ENCODE peak calls at places on chromosomes 11 and 22, in six cellular contexts. One of them, this sample, is unnamed.

GRCh38 chr22:47168900-47169800 is 406.7 kb downstream of the TBC1D22A start:
- DNase-seq in heart right ventricle: no peak
- DNase-seq in CD8-positive, alpha-beta T cell: no peak
- DNase-seq in breast epithelium: no peak
- DNase-seq in transverse colon: peak; percentile 9
- DNase-seq in lung: no peak
- DNase-seq in this sample: no peak

GRCh38 chr11:129644326-129644725 is 171.3 kb upstream of the TMEM45B start:
- DNase-seq in transverse colon: no peak
- DNase-seq in lung: no peak
- DNase-seq in breast epithelium: no peak
- DNase-seq in CD8-positive, alpha-beta T cell: no peak
- DNase-seq in heart right ventricle: no peak
- DNase-seq in this sample: no peak

GRCh38 chr11:111871693-111872161 is 346 bp upstream of the ALG9 start:
- DNase-seq in lung: no peak
- DNase-seq in heart right ventricle: no peak
- DNase-seq in transverse colon: no peak
- DNase-seq in breast epithelium: no peak
- DNase-seq in CD8-positive, alpha-beta T cell: no peak
- DNase-seq in this sample: no peak

GRCh38 chr11:63914896-63915681 is 1.9 kb downstream of the RCOR2 start:
- DNase-seq in transverse colon: no peak
- DNase-seq in CD8-positive, alpha-beta T cell: no peak
- DNase-seq in breast epithelium: no peak
- DNase-seq in heart right ventricle: no peak
- DNase-seq in lung: no peak
- DNase-seq in this sample: no peak

GRCh38 chr11:63478896-63479295 is 12.1 kb downstream of the PLAAT5 start:
- DNase-seq in heart right ventricle: peak; percentile 55
- DNase-seq in CD8-positive, alpha-beta T cell: peak; percentile 56
- DNase-seq in lung: peak; percentile 60
- DNase-seq in transverse colon: peak; percentile 39
- DNase-seq in breast epithelium: peak; percentile 49
- DNase-seq in this sample: no peak

GRCh38 chr11:75083217-75083605 is 13.5 kb downstream of the OR2AT4 start:
- DNase-seq in breast epithelium: no peak
- DNase-seq in heart right ventricle: no peak
- DNase-seq in CD8-positive, alpha-beta T cell: no peak
- DNase-seq in transverse colon: no peak
- DNase-seq in lung: no peak
- DNase-seq in this sample: no peak

GRCh38 chr22:48784701-48785503 is 1042.8 kb downstream of the BRD1 start:
- DNase-seq in transverse colon: no peak
- DNase-seq in lung: peak; percentile 20
- DNase-seq in CD8-positive, alpha-beta T cell: no peak
- DNase-seq in heart right ventricle: no peak
- DNase-seq in breast epithelium: no peak
- DNase-seq in this sample: no peak

GRCh38 chr11:107591446-107592236 is 694 bp downstream of the ELMOD1 start:
- DNase-seq in lung: no peak
- DNase-seq in transverse colon: no peak
- DNase-seq in breast epithelium: no peak
- DNase-seq in CD8-positive, alpha-beta T cell: no peak
- DNase-seq in heart right ventricle: no peak
- DNase-seq in this sample: no peak

GRCh38 chr22:42805016-42805997 is 51.8 kb downstream of the ARFGAP3 start:
- DNase-seq in breast epithelium: peak; percentile 91
- DNase-seq in heart right ventricle: no peak
- DNase-seq in lung: peak; percentile 63
- DNase-seq in transverse colon: no peak
- DNase-seq in CD8-positive, alpha-beta T cell: no peak
- DNase-seq in this sample: peak; percentile 69

GRCh38 chr11:84480151-84480550 is 1147.0 kb downstream of the DLG2 start:
- DNase-seq in breast epithelium: no peak
- DNase-seq in heart right ventricle: no peak
- DNase-seq in lung: no peak
- DNase-seq in transverse colon: no peak
- DNase-seq in CD8-positive, alpha-beta T cell: no peak
- DNase-seq in this sample: no peak

GRCh38 chr22:33272180-33272579 is 214.0 kb upstream of the SYN3 start:
- DNase-seq in heart right ventricle: no peak
- DNase-seq in CD8-positive, alpha-beta T cell: no peak
- DNase-seq in transverse colon: no peak
- DNase-seq in breast epithelium: no peak
- DNase-seq in lung: no peak
- DNase-seq in this sample: no peak

GRCh38 chr11:131109256-131109655 is 193.0 kb upstream of the SNX19 start:
- DNase-seq in heart right ventricle: no peak
- DNase-seq in transverse colon: no peak
- DNase-seq in breast epithelium: no peak
- DNase-seq in lung: no peak
- DNase-seq in CD8-positive, alpha-beta T cell: no peak
- DNase-seq in this sample: no peak

GRCh38 chr11:97364047-97364446 is 974.2 kb downstream of the JRKL start:
- DNase-seq in CD8-positive, alpha-beta T cell: no peak
- DNase-seq in lung: no peak
- DNase-seq in breast epithelium: no peak
- DNase-seq in transverse colon: no peak
- DNase-seq in heart right ventricle: no peak
- DNase-seq in this sample: no peak

GRCh38 chr11:44746894-44747293 is 20.1 kb downstream of the TSPAN18 start:
- DNase-seq in CD8-positive, alpha-beta T cell: no peak
- DNase-seq in breast epithelium: no peak
- DNase-seq in transverse colon: no peak
- DNase-seq in lung: no peak
- DNase-seq in heart right ventricle: peak; percentile 69
- DNase-seq in this sample: peak; percentile 73

GRCh38 chr11:75084883-75085282 is 11.8 kb downstream of the OR2AT4 start:
- DNase-seq in lung: no peak
- DNase-seq in heart right ventricle: no peak
- DNase-seq in breast epithelium: no peak
- DNase-seq in CD8-positive, alpha-beta T cell: no peak
- DNase-seq in transverse colon: no peak
- DNase-seq in this sample: no peak

GRCh38 chr22:23068096-23068831 is 2.1 kb upstream of the GNAZ start:
- DNase-seq in lung: no peak
- DNase-seq in breast epithelium: no peak
- DNase-seq in heart right ventricle: no peak
- DNase-seq in CD8-positive, alpha-beta T cell: no peak
- DNase-seq in transverse colon: peak; percentile 6
- DNase-seq in this sample: peak; percentile 52

GRCh38 chr22:29872145-29872893 is 10.7 kb upstream of the MTMR3 start:
- DNase-seq in transverse colon: no peak
- DNase-seq in lung: no peak
- DNase-seq in heart right ventricle: no peak
- DNase-seq in CD8-positive, alpha-beta T cell: no peak
- DNase-seq in breast epithelium: no peak
- DNase-seq in this sample: peak; percentile 44

GRCh38 chr11:125494601-125494986 is 1.5 kb downstream of the FEZ1 start:
- DNase-seq in CD8-positive, alpha-beta T cell: no peak
- DNase-seq in lung: no peak
- DNase-seq in transverse colon: no peak
- DNase-seq in breast epithelium: no peak
- DNase-seq in heart right ventricle: no peak
- DNase-seq in this sample: no peak

GRCh38 chr11:71459767-71460320 is 6.8 kb downstream of the NADSYN1 start:
- DNase-seq in transverse colon: no peak
- DNase-seq in CD8-positive, alpha-beta T cell: no peak
- DNase-seq in lung: no peak
- DNase-seq in heart right ventricle: no peak
- DNase-seq in breast epithelium: no peak
- DNase-seq in this sample: no peak

GRCh38 chr11:107427569-107428180 is 29.9 kb downstream of the CWF19L2 start:
- DNase-seq in transverse colon: no peak
- DNase-seq in heart right ventricle: no peak
- DNase-seq in CD8-positive, alpha-beta T cell: no peak
- DNase-seq in lung: no peak
- DNase-seq in breast epithelium: no peak
- DNase-seq in this sample: no peak

GRCh38 chr11:70715636-70716035 is 317.3 kb downstream of the CTTN start:
- DNase-seq in transverse colon: no peak
- DNase-seq in breast epithelium: no peak
- DNase-seq in CD8-positive, alpha-beta T cell: no peak
- DNase-seq in lung: no peak
- DNase-seq in heart right ventricle: no peak
- DNase-seq in this sample: no peak

GRCh38 chr11:82326853-82327252 is 406.8 kb downstream of the FAM181B start:
- DNase-seq in lung: no peak
- DNase-seq in heart right ventricle: no peak
- DNase-seq in CD8-positive, alpha-beta T cell: no peak
- DNase-seq in breast epithelium: no peak
- DNase-seq in transverse colon: no peak
- DNase-seq in this sample: no peak

GRCh38 chr11:117177534-117178209 is 871 bp upstream of the SIDT2 start:
- DNase-seq in CD8-positive, alpha-beta T cell: no peak
- DNase-seq in lung: no peak
- DNase-seq in transverse colon: no peak
- DNase-seq in breast epithelium: no peak
- DNase-seq in heart right ventricle: no peak
- DNase-seq in this sample: no peak

GRCh38 chr11:119189393-119189792 is 4.1 kb downstream of the NHERF4 start:
- DNase-seq in CD8-positive, alpha-beta T cell: no peak
- DNase-seq in heart right ventricle: no peak
- DNase-seq in lung: no peak
- DNase-seq in breast epithelium: no peak
- DNase-seq in transverse colon: no peak
- DNase-seq in this sample: no peak

GRCh38 chr11:119188887-119189286 is 3.6 kb downstream of the NHERF4 start:
- DNase-seq in breast epithelium: no peak
- DNase-seq in lung: no peak
- DNase-seq in CD8-positive, alpha-beta T cell: no peak
- DNase-seq in transverse colon: no peak
- DNase-seq in heart right ventricle: no peak
- DNase-seq in this sample: no peak

GRCh38 chr11:119192111-119192510 is 6.8 kb downstream of the NHERF4 start:
- DNase-seq in CD8-positive, alpha-beta T cell: no peak
- DNase-seq in breast epithelium: no peak
- DNase-seq in heart right ventricle: no peak
- DNase-seq in lung: no peak
- DNase-seq in transverse colon: no peak
- DNase-seq in this sample: no peak

GRCh38 chr11:119188067-119188466 is 2.8 kb downstream of the NHERF4 start:
- DNase-seq in breast epithelium: no peak
- DNase-seq in lung: no peak
- DNase-seq in heart right ventricle: no peak
- DNase-seq in CD8-positive, alpha-beta T cell: no peak
- DNase-seq in transverse colon: no peak
- DNase-seq in this sample: no peak

DNA sequence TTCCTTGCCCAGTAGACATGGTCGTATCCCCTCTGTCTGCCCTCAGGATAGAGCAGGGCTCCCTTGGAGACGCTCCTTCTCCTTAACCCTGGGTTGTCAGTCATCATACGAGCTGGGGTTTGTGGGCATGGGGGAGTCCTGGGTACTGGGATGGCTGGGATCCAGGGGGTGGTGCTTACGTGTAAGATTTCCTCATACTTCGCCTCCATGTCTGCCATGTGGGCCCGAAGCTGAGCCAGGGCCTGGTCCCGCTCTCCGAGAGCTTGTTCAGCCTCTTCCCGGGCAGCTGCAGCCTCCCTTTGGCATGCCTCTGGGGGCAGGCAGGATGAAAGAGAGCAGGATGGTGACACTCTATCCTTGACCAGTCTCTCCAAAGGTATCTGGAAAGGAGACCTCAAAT is 5.3 kb downstream of the NHERF4 start:
- DNase-seq in heart right ventricle: no peak
- DNase-seq in transverse colon: no peak
- DNase-seq in breast epithelium: no peak
- DNase-seq in lung: no peak
- DNase-seq in CD8-positive, alpha-beta T cell: no peak
- DNase-seq in this sample: no peak
- H3K27ac ChIP-seq in heart right ventricle: no peak overlapping the region
- H3K27ac ChIP-seq in transverse colon: no peak overlapping the region
- H3K27ac ChIP-seq in breast epithelium: no peak overlapping the region
- H3K27ac ChIP-seq in lung: no peak overlapping the region
- H3K27ac ChIP-seq in CD8-positive, alpha-beta T cell: no peak overlapping the region
- H3K27ac ChIP-seq in this sample: no peak overlapping the region

DNA sequence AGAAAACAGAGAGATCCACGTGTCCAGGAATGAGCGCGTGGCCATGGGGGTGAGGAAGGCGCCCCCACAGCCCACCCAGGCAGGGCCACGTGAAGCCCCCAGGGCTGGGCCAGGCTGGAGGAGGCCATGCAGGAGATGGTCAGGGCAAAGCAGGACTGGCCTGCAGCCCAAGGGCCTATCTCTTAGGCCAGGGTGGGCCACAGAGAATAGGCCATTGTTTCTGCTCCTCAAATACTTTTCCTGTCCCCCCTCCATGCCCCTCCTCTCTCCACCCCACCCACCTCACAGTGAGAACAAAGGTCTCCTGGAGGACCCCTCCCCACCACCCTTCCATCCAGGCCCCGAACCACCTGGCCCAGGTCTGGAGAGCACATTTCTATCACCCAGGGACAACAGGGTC is 8.3 kb upstream of the CDC42EP1 start:
- DNase-seq in breast epithelium: no peak
- DNase-seq in transverse colon: no peak
- DNase-seq in CD8-positive, alpha-beta T cell: no peak
- DNase-seq in heart right ventricle: no peak
- DNase-seq in lung: no peak
- DNase-seq in this sample: no peak
- H3K4me1 ChIP-seq in breast epithelium: peaks cover 11% of the 10 kb centered on the region
- H3K4me1 ChIP-seq in transverse colon: peaks cover 29% of the 10 kb centered on the region
- H3K4me1 ChIP-seq in CD8-positive, alpha-beta T cell: no peaks in the 10 kb centered on the region
- H3K4me1 ChIP-seq in heart right ventricle: peaks cover 70% of the 10 kb centered on the region
- H3K4me1 ChIP-seq in lung: peaks cover 21% of the 10 kb centered on the region
- H3K4me1 ChIP-seq in this sample: peaks cover 42% of the 10 kb centered on the region

GRCh38 chr22:19963863-19964642 is 22.4 kb upstream of the TXNRD2 start:
- DNase-seq in transverse colon: no peak
- DNase-seq in CD8-positive, alpha-beta T cell: no peak
- DNase-seq in lung: no peak
- DNase-seq in heart right ventricle: no peak
- DNase-seq in breast epithelium: no peak
- DNase-seq in this sample: no peak

GRCh38 chr22:19964701-19965386 is 23.2 kb upstream of the TXNRD2 start:
- DNase-seq in heart right ventricle: no peak
- DNase-seq in breast epithelium: no peak
- DNase-seq in transverse colon: no peak
- DNase-seq in CD8-positive, alpha-beta T cell: no peak
- DNase-seq in lung: no peak
- DNase-seq in this sample: no peak

GRCh38 chr22:19967850-19968449 is 26.3 kb upstream of the TXNRD2 start:
- DNase-seq in lung: no peak
- DNase-seq in CD8-positive, alpha-beta T cell: no peak
- DNase-seq in breast epithelium: no peak
- DNase-seq in transverse colon: no peak
- DNase-seq in heart right ventricle: no peak
- DNase-seq in this sample: no peak

GRCh38 chr22:19966908-19967750 is 25.5 kb upstream of the TXNRD2 start:
- DNase-seq in breast epithelium: no peak
- DNase-seq in heart right ventricle: no peak
- DNase-seq in lung: no peak
- DNase-seq in transverse colon: no peak
- DNase-seq in CD8-positive, alpha-beta T cell: no peak
- DNase-seq in this sample: no peak

GRCh38 chr22:19965771-19966709 is 24.4 kb upstream of the TXNRD2 start:
- DNase-seq in lung: no peak
- DNase-seq in breast epithelium: no peak
- DNase-seq in heart right ventricle: no peak
- DNase-seq in transverse colon: no peak
- DNase-seq in CD8-positive, alpha-beta T cell: no peak
- DNase-seq in this sample: no peak
- TF ChIP-seq CTCF in lung: no peak
- TF ChIP-seq CTCF in breast epithelium: peak; percentile 14
- TF ChIP-seq CTCF in heart right ventricle: no peak
- TF ChIP-seq CTCF in transverse colon: peak; percentile 3
- TF ChIP-seq CTCF in CD8-positive, alpha-beta T cell: no peak
- TF ChIP-seq CTCF in this sample: no peak

GRCh38 chr11:68137833-68138232 is 16.6 kb upstream of the CHKA start:
- DNase-seq in heart right ventricle: no peak
- DNase-seq in breast epithelium: no peak
- DNase-seq in CD8-positive, alpha-beta T cell: no peak
- DNase-seq in lung: no peak
- DNase-seq in transverse colon: no peak
- DNase-seq in this sample: no peak
- H3K27ac ChIP-seq in heart right ventricle: no peak overlapping the region
- H3K27ac ChIP-seq in breast epithelium: peak overlapping the region; percentile 3
- H3K27ac ChIP-seq in CD8-positive, alpha-beta T cell: no peak overlapping the region
- H3K27ac ChIP-seq in lung: no peak overlapping the region
- H3K27ac ChIP-seq in transverse colon: peak overlapping the region; percentile 36
- H3K27ac ChIP-seq in this sample: no peak overlapping the region